ENCODE peak calls at places on chromosome 3, in nine cellular contexts. One of them, this sample, is unnamed.
A peak's percentile ranks its signal among the peaks of the same experiment; 100 is the strongest.

GRCh38 chr3:42666022-42666421 is 12.5 kb downstream of the ZBTB47 start:
- DNase-seq in iPS-NIHi11: no peak
- DNase-seq in activated gamma-delta T cell treated with Interleukin-2 at 50 U/mL for 16 hours: no peak
- DNase-seq in stimulated activated CD4-positive, alpha-beta T cell treated with anti-CD3 and anti-CD28 coated beads, Interleukin-2, amount 100 ng/mL, for 24 hours: no peak
- DNase-seq in stimulated activated CD8-positive, alpha-beta memory T cell treated with anti-CD3 and anti-CD28 coated beads, Interleukin-7, amount 100 ng/mL, for 24 hours: no peak
- DNase-seq in stimulated activated naive CD4-positive, alpha-beta T cell treated with Interleukin-2 at 50 U/mL for 16 hours: no peak
- DNase-seq in activated naive CD4-positive, alpha-beta T cell treated with Interleukin-2 at 50 U/mL for 16 hours: no peak
- DNase-seq in omental fat pad: no peak
- DNase-seq in C1 segment of cervical spinal cord: no peak
- DNase-seq in this sample: no peak

GRCh38 chr3:116164039-116164438 is 281.2 kb downstream of the LSAMP start:
- DNase-seq in iPS-NIHi11: no peak
- DNase-seq in activated gamma-delta T cell treated with Interleukin-2 at 50 U/mL for 16 hours: no peak
- DNase-seq in stimulated activated CD4-positive, alpha-beta T cell treated with anti-CD3 and anti-CD28 coated beads, Interleukin-2, amount 100 ng/mL, for 24 hours: no peak
- DNase-seq in stimulated activated CD8-positive, alpha-beta memory T cell treated with anti-CD3 and anti-CD28 coated beads, Interleukin-7, amount 100 ng/mL, for 24 hours: no peak
- DNase-seq in stimulated activated naive CD4-positive, alpha-beta T cell treated with Interleukin-2 at 50 U/mL for 16 hours: no peak
- DNase-seq in activated naive CD4-positive, alpha-beta T cell treated with Interleukin-2 at 50 U/mL for 16 hours: no peak
- DNase-seq in omental fat pad: no peak
- DNase-seq in C1 segment of cervical spinal cord: no peak
- DNase-seq in this sample: no peak

GRCh38 chr3:58085616-58086015 is 77.4 kb downstream of the FLNB start:
- DNase-seq in iPS-NIHi11: no peak
- DNase-seq in activated gamma-delta T cell treated with Interleukin-2 at 50 U/mL for 16 hours: no peak
- DNase-seq in stimulated activated CD4-positive, alpha-beta T cell treated with anti-CD3 and anti-CD28 coated beads, Interleukin-2, amount 100 ng/mL, for 24 hours: no peak
- DNase-seq in stimulated activated CD8-positive, alpha-beta memory T cell treated with anti-CD3 and anti-CD28 coated beads, Interleukin-7, amount 100 ng/mL, for 24 hours: no peak
- DNase-seq in stimulated activated naive CD4-positive, alpha-beta T cell treated with Interleukin-2 at 50 U/mL for 16 hours: no peak
- DNase-seq in activated naive CD4-positive, alpha-beta T cell treated with Interleukin-2 at 50 U/mL for 16 hours: no peak
- DNase-seq in omental fat pad: no peak
- DNase-seq in C1 segment of cervical spinal cord: no peak
- DNase-seq in this sample: no peak

GRCh38 chr3:39013289-39013688 is 38.5 kb downstream of the SCN11A start:
- DNase-seq in iPS-NIHi11: peak; percentile 63
- DNase-seq in activated gamma-delta T cell treated with Interleukin-2 at 50 U/mL for 16 hours: no peak
- DNase-seq in stimulated activated CD4-positive, alpha-beta T cell treated with anti-CD3 and anti-CD28 coated beads, Interleukin-2, amount 100 ng/mL, for 24 hours: no peak
- DNase-seq in stimulated activated CD8-positive, alpha-beta memory T cell treated with anti-CD3 and anti-CD28 coated beads, Interleukin-7, amount 100 ng/mL, for 24 hours: no peak
- DNase-seq in stimulated activated naive CD4-positive, alpha-beta T cell treated with Interleukin-2 at 50 U/mL for 16 hours: no peak
- DNase-seq in activated naive CD4-positive, alpha-beta T cell treated with Interleukin-2 at 50 U/mL for 16 hours: no peak
- DNase-seq in omental fat pad: no peak
- DNase-seq in C1 segment of cervical spinal cord: no peak
- DNase-seq in this sample: no peak

GRCh38 chr3:129312671-129313414 is 34.2 kb downstream of the HMCES start:
- DNase-seq in iPS-NIHi11: no peak
- DNase-seq in activated gamma-delta T cell treated with Interleukin-2 at 50 U/mL for 16 hours: no peak
- DNase-seq in stimulated activated CD4-positive, alpha-beta T cell treated with anti-CD3 and anti-CD28 coated beads, Interleukin-2, amount 100 ng/mL, for 24 hours: no peak
- DNase-seq in stimulated activated CD8-positive, alpha-beta memory T cell treated with anti-CD3 and anti-CD28 coated beads, Interleukin-7, amount 100 ng/mL, for 24 hours: no peak
- DNase-seq in stimulated activated naive CD4-positive, alpha-beta T cell treated with Interleukin-2 at 50 U/mL for 16 hours: no peak
- DNase-seq in activated naive CD4-positive, alpha-beta T cell treated with Interleukin-2 at 50 U/mL for 16 hours: no peak
- DNase-seq in omental fat pad: peak; percentile 19
- DNase-seq in C1 segment of cervical spinal cord: no peak
- DNase-seq in this sample: no peak

GRCh38 chr3:19885468-19885867 is 48.5 kb downstream of the EFHB start:
- DNase-seq in iPS-NIHi11: peak; percentile 78
- DNase-seq in activated gamma-delta T cell treated with Interleukin-2 at 50 U/mL for 16 hours: no peak
- DNase-seq in stimulated activated CD4-positive, alpha-beta T cell treated with anti-CD3 and anti-CD28 coated beads, Interleukin-2, amount 100 ng/mL, for 24 hours: no peak
- DNase-seq in stimulated activated CD8-positive, alpha-beta memory T cell treated with anti-CD3 and anti-CD28 coated beads, Interleukin-7, amount 100 ng/mL, for 24 hours: no peak
- DNase-seq in stimulated activated naive CD4-positive, alpha-beta T cell treated with Interleukin-2 at 50 U/mL for 16 hours: no peak
- DNase-seq in activated naive CD4-positive, alpha-beta T cell treated with Interleukin-2 at 50 U/mL for 16 hours: no peak
- DNase-seq in omental fat pad: no peak
- DNase-seq in C1 segment of cervical spinal cord: no peak
- DNase-seq in this sample: no peak

GRCh38 chr3:64687781-64688515 is at the start of gene ADAMTS9:
- DNase-seq in iPS-NIHi11: peak; percentile 56
- DNase-seq in activated gamma-delta T cell treated with Interleukin-2 at 50 U/mL for 16 hours: no peak
- DNase-seq in stimulated activated CD4-positive, alpha-beta T cell treated with anti-CD3 and anti-CD28 coated beads, Interleukin-2, amount 100 ng/mL, for 24 hours: no peak
- DNase-seq in stimulated activated CD8-positive, alpha-beta memory T cell treated with anti-CD3 and anti-CD28 coated beads, Interleukin-7, amount 100 ng/mL, for 24 hours: no peak
- DNase-seq in stimulated activated naive CD4-positive, alpha-beta T cell treated with Interleukin-2 at 50 U/mL for 16 hours: no peak
- DNase-seq in activated naive CD4-positive, alpha-beta T cell treated with Interleukin-2 at 50 U/mL for 16 hours: no peak
- DNase-seq in omental fat pad: no peak
- DNase-seq in C1 segment of cervical spinal cord: no peak
- DNase-seq in this sample: no peak

GRCh38 chr3:143134446-143134845 is 14.9 kb downstream of the CHST2 start:
- DNase-seq in iPS-NIHi11: no peak
- DNase-seq in activated gamma-delta T cell treated with Interleukin-2 at 50 U/mL for 16 hours: no peak
- DNase-seq in stimulated activated CD4-positive, alpha-beta T cell treated with anti-CD3 and anti-CD28 coated beads, Interleukin-2, amount 100 ng/mL, for 24 hours: no peak
- DNase-seq in stimulated activated CD8-positive, alpha-beta memory T cell treated with anti-CD3 and anti-CD28 coated beads, Interleukin-7, amount 100 ng/mL, for 24 hours: no peak
- DNase-seq in stimulated activated naive CD4-positive, alpha-beta T cell treated with Interleukin-2 at 50 U/mL for 16 hours: no peak
- DNase-seq in activated naive CD4-positive, alpha-beta T cell treated with Interleukin-2 at 50 U/mL for 16 hours: no peak
- DNase-seq in omental fat pad: no peak
- DNase-seq in C1 segment of cervical spinal cord: no peak
- DNase-seq in this sample: no peak

GRCh38 chr3:61522064-61522463 is 39.3 kb upstream of the PTPRG start:
- DNase-seq in iPS-NIHi11: no peak
- DNase-seq in activated gamma-delta T cell treated with Interleukin-2 at 50 U/mL for 16 hours: no peak
- DNase-seq in stimulated activated CD4-positive, alpha-beta T cell treated with anti-CD3 and anti-CD28 coated beads, Interleukin-2, amount 100 ng/mL, for 24 hours: no peak
- DNase-seq in stimulated activated CD8-positive, alpha-beta memory T cell treated with anti-CD3 and anti-CD28 coated beads, Interleukin-7, amount 100 ng/mL, for 24 hours: no peak
- DNase-seq in stimulated activated naive CD4-positive, alpha-beta T cell treated with Interleukin-2 at 50 U/mL for 16 hours: no peak
- DNase-seq in activated naive CD4-positive, alpha-beta T cell treated with Interleukin-2 at 50 U/mL for 16 hours: no peak
- DNase-seq in omental fat pad: no peak
- DNase-seq in C1 segment of cervical spinal cord: no peak
- DNase-seq in this sample: no peak

GRCh38 chr3:117629505-117629904 is 919.9 kb downstream of the TUSC7 start:
- DNase-seq in iPS-NIHi11: no peak
- DNase-seq in activated gamma-delta T cell treated with Interleukin-2 at 50 U/mL for 16 hours: no peak
- DNase-seq in stimulated activated CD4-positive, alpha-beta T cell treated with anti-CD3 and anti-CD28 coated beads, Interleukin-2, amount 100 ng/mL, for 24 hours: no peak
- DNase-seq in stimulated activated CD8-positive, alpha-beta memory T cell treated with anti-CD3 and anti-CD28 coated beads, Interleukin-7, amount 100 ng/mL, for 24 hours: no peak
- DNase-seq in stimulated activated naive CD4-positive, alpha-beta T cell treated with Interleukin-2 at 50 U/mL for 16 hours: no peak
- DNase-seq in activated naive CD4-positive, alpha-beta T cell treated with Interleukin-2 at 50 U/mL for 16 hours: no peak
- DNase-seq in omental fat pad: no peak
- DNase-seq in C1 segment of cervical spinal cord: no peak
- DNase-seq in this sample: no peak

GRCh38 chr3:78165876-78166275 is 1126.0 kb downstream of the ROBO2 start:
- DNase-seq in iPS-NIHi11: no peak
- DNase-seq in activated gamma-delta T cell treated with Interleukin-2 at 50 U/mL for 16 hours: no peak
- DNase-seq in stimulated activated CD4-positive, alpha-beta T cell treated with anti-CD3 and anti-CD28 coated beads, Interleukin-2, amount 100 ng/mL, for 24 hours: no peak
- DNase-seq in stimulated activated CD8-positive, alpha-beta memory T cell treated with anti-CD3 and anti-CD28 coated beads, Interleukin-7, amount 100 ng/mL, for 24 hours: no peak
- DNase-seq in stimulated activated naive CD4-positive, alpha-beta T cell treated with Interleukin-2 at 50 U/mL for 16 hours: no peak
- DNase-seq in activated naive CD4-positive, alpha-beta T cell treated with Interleukin-2 at 50 U/mL for 16 hours: no peak
- DNase-seq in omental fat pad: no peak
- DNase-seq in C1 segment of cervical spinal cord: no peak
- DNase-seq in this sample: no peak

GRCh38 chr3:71050521-71051258 is 532.8 kb downstream of the FOXP1 start:
- DNase-seq in iPS-NIHi11: no peak
- DNase-seq in activated gamma-delta T cell treated with Interleukin-2 at 50 U/mL for 16 hours: no peak
- DNase-seq in stimulated activated CD4-positive, alpha-beta T cell treated with anti-CD3 and anti-CD28 coated beads, Interleukin-2, amount 100 ng/mL, for 24 hours: no peak
- DNase-seq in stimulated activated CD8-positive, alpha-beta memory T cell treated with anti-CD3 and anti-CD28 coated beads, Interleukin-7, amount 100 ng/mL, for 24 hours: no peak
- DNase-seq in stimulated activated naive CD4-positive, alpha-beta T cell treated with Interleukin-2 at 50 U/mL for 16 hours: peak; percentile 17
- DNase-seq in activated naive CD4-positive, alpha-beta T cell treated with Interleukin-2 at 50 U/mL for 16 hours: peak; percentile 38
- DNase-seq in omental fat pad: no peak
- DNase-seq in C1 segment of cervical spinal cord: peak; percentile 45
- DNase-seq in this sample: no peak

GRCh38 chr3:37753428-37753827 is 108.3 kb upstream of the CTDSPL start:
- DNase-seq in iPS-NIHi11: no peak
- DNase-seq in activated gamma-delta T cell treated with Interleukin-2 at 50 U/mL for 16 hours: no peak
- DNase-seq in stimulated activated CD4-positive, alpha-beta T cell treated with anti-CD3 and anti-CD28 coated beads, Interleukin-2, amount 100 ng/mL, for 24 hours: no peak
- DNase-seq in stimulated activated CD8-positive, alpha-beta memory T cell treated with anti-CD3 and anti-CD28 coated beads, Interleukin-7, amount 100 ng/mL, for 24 hours: no peak
- DNase-seq in stimulated activated naive CD4-positive, alpha-beta T cell treated with Interleukin-2 at 50 U/mL for 16 hours: no peak
- DNase-seq in activated naive CD4-positive, alpha-beta T cell treated with Interleukin-2 at 50 U/mL for 16 hours: no peak
- DNase-seq in omental fat pad: no peak
- DNase-seq in C1 segment of cervical spinal cord: no peak
- DNase-seq in this sample: no peak

GRCh38 chr3:197495999-197496745 is 59.6 kb downstream of the BDH1 start:
- DNase-seq in iPS-NIHi11: no peak
- DNase-seq in activated gamma-delta T cell treated with Interleukin-2 at 50 U/mL for 16 hours: no peak
- DNase-seq in stimulated activated CD4-positive, alpha-beta T cell treated with anti-CD3 and anti-CD28 coated beads, Interleukin-2, amount 100 ng/mL, for 24 hours: no peak
- DNase-seq in stimulated activated CD8-positive, alpha-beta memory T cell treated with anti-CD3 and anti-CD28 coated beads, Interleukin-7, amount 100 ng/mL, for 24 hours: no peak
- DNase-seq in stimulated activated naive CD4-positive, alpha-beta T cell treated with Interleukin-2 at 50 U/mL for 16 hours: no peak
- DNase-seq in activated naive CD4-positive, alpha-beta T cell treated with Interleukin-2 at 50 U/mL for 16 hours: no peak
- DNase-seq in omental fat pad: no peak
- DNase-seq in C1 segment of cervical spinal cord: no peak
- DNase-seq in this sample: no peak

GRCh38 chr3:158330820-158331219 is 220.9 kb downstream of the RSRC1 start:
- DNase-seq in iPS-NIHi11: no peak
- DNase-seq in activated gamma-delta T cell treated with Interleukin-2 at 50 U/mL for 16 hours: no peak
- DNase-seq in stimulated activated CD4-positive, alpha-beta T cell treated with anti-CD3 and anti-CD28 coated beads, Interleukin-2, amount 100 ng/mL, for 24 hours: no peak
- DNase-seq in stimulated activated CD8-positive, alpha-beta memory T cell treated with anti-CD3 and anti-CD28 coated beads, Interleukin-7, amount 100 ng/mL, for 24 hours: no peak
- DNase-seq in stimulated activated naive CD4-positive, alpha-beta T cell treated with Interleukin-2 at 50 U/mL for 16 hours: no peak
- DNase-seq in activated naive CD4-positive, alpha-beta T cell treated with Interleukin-2 at 50 U/mL for 16 hours: no peak
- DNase-seq in omental fat pad: no peak
- DNase-seq in C1 segment of cervical spinal cord: no peak
- DNase-seq in this sample: no peak

GRCh38 chr3:141876891-141877561 is 583 bp downstream of the ATP1B3 start:
- DNase-seq in iPS-NIHi11: peak; percentile 67
- DNase-seq in activated gamma-delta T cell treated with Interleukin-2 at 50 U/mL for 16 hours: peak; percentile 46
- DNase-seq in stimulated activated CD4-positive, alpha-beta T cell treated with anti-CD3 and anti-CD28 coated beads, Interleukin-2, amount 100 ng/mL, for 24 hours: peak; percentile 73
- DNase-seq in stimulated activated CD8-positive, alpha-beta memory T cell treated with anti-CD3 and anti-CD28 coated beads, Interleukin-7, amount 100 ng/mL, for 24 hours: peak; percentile 38
- DNase-seq in stimulated activated naive CD4-positive, alpha-beta T cell treated with Interleukin-2 at 50 U/mL for 16 hours: peak; percentile 61
- DNase-seq in activated naive CD4-positive, alpha-beta T cell treated with Interleukin-2 at 50 U/mL for 16 hours: peak; percentile 76
- DNase-seq in omental fat pad: peak; percentile 37
- DNase-seq in C1 segment of cervical spinal cord: peak; percentile 10
- DNase-seq in this sample: peak; percentile 45

GRCh38 chr3:156184156-156184555 is 63.8 kb downstream of the KCNAB1 start:
- DNase-seq in iPS-NIHi11: no peak
- DNase-seq in activated gamma-delta T cell treated with Interleukin-2 at 50 U/mL for 16 hours: no peak
- DNase-seq in stimulated activated CD4-positive, alpha-beta T cell treated with anti-CD3 and anti-CD28 coated beads, Interleukin-2, amount 100 ng/mL, for 24 hours: no peak
- DNase-seq in stimulated activated CD8-positive, alpha-beta memory T cell treated with anti-CD3 and anti-CD28 coated beads, Interleukin-7, amount 100 ng/mL, for 24 hours: no peak
- DNase-seq in stimulated activated naive CD4-positive, alpha-beta T cell treated with Interleukin-2 at 50 U/mL for 16 hours: no peak
- DNase-seq in activated naive CD4-positive, alpha-beta T cell treated with Interleukin-2 at 50 U/mL for 16 hours: no peak
- DNase-seq in omental fat pad: no peak
- DNase-seq in C1 segment of cervical spinal cord: no peak
- DNase-seq in this sample: no peak

GRCh38 chr3:175777495-175777894 is 918.4 kb downstream of the NAALADL2 start:
- DNase-seq in iPS-NIHi11: no peak
- DNase-seq in activated gamma-delta T cell treated with Interleukin-2 at 50 U/mL for 16 hours: no peak
- DNase-seq in stimulated activated CD4-positive, alpha-beta T cell treated with anti-CD3 and anti-CD28 coated beads, Interleukin-2, amount 100 ng/mL, for 24 hours: no peak
- DNase-seq in stimulated activated CD8-positive, alpha-beta memory T cell treated with anti-CD3 and anti-CD28 coated beads, Interleukin-7, amount 100 ng/mL, for 24 hours: no peak
- DNase-seq in stimulated activated naive CD4-positive, alpha-beta T cell treated with Interleukin-2 at 50 U/mL for 16 hours: no peak
- DNase-seq in activated naive CD4-positive, alpha-beta T cell treated with Interleukin-2 at 50 U/mL for 16 hours: no peak
- DNase-seq in omental fat pad: no peak
- DNase-seq in C1 segment of cervical spinal cord: no peak
- DNase-seq in this sample: no peak

GRCh38 chr3:37256447-37256846 is 82.1 kb upstream of the LRRFIP2 start:
- DNase-seq in iPS-NIHi11: no peak
- DNase-seq in activated gamma-delta T cell treated with Interleukin-2 at 50 U/mL for 16 hours: no peak
- DNase-seq in stimulated activated CD4-positive, alpha-beta T cell treated with anti-CD3 and anti-CD28 coated beads, Interleukin-2, amount 100 ng/mL, for 24 hours: no peak
- DNase-seq in stimulated activated CD8-positive, alpha-beta memory T cell treated with anti-CD3 and anti-CD28 coated beads, Interleukin-7, amount 100 ng/mL, for 24 hours: no peak
- DNase-seq in stimulated activated naive CD4-positive, alpha-beta T cell treated with Interleukin-2 at 50 U/mL for 16 hours: no peak
- DNase-seq in activated naive CD4-positive, alpha-beta T cell treated with Interleukin-2 at 50 U/mL for 16 hours: no peak
- DNase-seq in omental fat pad: no peak
- DNase-seq in C1 segment of cervical spinal cord: no peak
- DNase-seq in this sample: no peak

GRCh38 chr3:159528251-159528895 is 460.3 kb upstream of the IL12A start:
- DNase-seq in iPS-NIHi11: no peak
- DNase-seq in activated gamma-delta T cell treated with Interleukin-2 at 50 U/mL for 16 hours: no peak
- DNase-seq in stimulated activated CD4-positive, alpha-beta T cell treated with anti-CD3 and anti-CD28 coated beads, Interleukin-2, amount 100 ng/mL, for 24 hours: no peak
- DNase-seq in stimulated activated CD8-positive, alpha-beta memory T cell treated with anti-CD3 and anti-CD28 coated beads, Interleukin-7, amount 100 ng/mL, for 24 hours: no peak
- DNase-seq in stimulated activated naive CD4-positive, alpha-beta T cell treated with Interleukin-2 at 50 U/mL for 16 hours: no peak
- DNase-seq in activated naive CD4-positive, alpha-beta T cell treated with Interleukin-2 at 50 U/mL for 16 hours: no peak
- DNase-seq in omental fat pad: no peak
- DNase-seq in C1 segment of cervical spinal cord: no peak
- DNase-seq in this sample: no peak

GRCh38 chr3:132174500-132174899 is 139.7 kb upstream of the CPNE4 start:
- DNase-seq in iPS-NIHi11: no peak
- DNase-seq in activated gamma-delta T cell treated with Interleukin-2 at 50 U/mL for 16 hours: no peak
- DNase-seq in stimulated activated CD4-positive, alpha-beta T cell treated with anti-CD3 and anti-CD28 coated beads, Interleukin-2, amount 100 ng/mL, for 24 hours: no peak
- DNase-seq in stimulated activated CD8-positive, alpha-beta memory T cell treated with anti-CD3 and anti-CD28 coated beads, Interleukin-7, amount 100 ng/mL, for 24 hours: no peak
- DNase-seq in stimulated activated naive CD4-positive, alpha-beta T cell treated with Interleukin-2 at 50 U/mL for 16 hours: no peak
- DNase-seq in activated naive CD4-positive, alpha-beta T cell treated with Interleukin-2 at 50 U/mL for 16 hours: no peak
- DNase-seq in omental fat pad: no peak
- DNase-seq in C1 segment of cervical spinal cord: no peak
- DNase-seq in this sample: no peak

GRCh38 chr3:33947272-33948195 is 149.1 kb downstream of the PDCD6IP start:
- DNase-seq in iPS-NIHi11: no peak
- DNase-seq in activated gamma-delta T cell treated with Interleukin-2 at 50 U/mL for 16 hours: no peak
- DNase-seq in stimulated activated CD4-positive, alpha-beta T cell treated with anti-CD3 and anti-CD28 coated beads, Interleukin-2, amount 100 ng/mL, for 24 hours: no peak
- DNase-seq in stimulated activated CD8-positive, alpha-beta memory T cell treated with anti-CD3 and anti-CD28 coated beads, Interleukin-7, amount 100 ng/mL, for 24 hours: no peak
- DNase-seq in stimulated activated naive CD4-positive, alpha-beta T cell treated with Interleukin-2 at 50 U/mL for 16 hours: no peak
- DNase-seq in activated naive CD4-positive, alpha-beta T cell treated with Interleukin-2 at 50 U/mL for 16 hours: no peak
- DNase-seq in omental fat pad: no peak
- DNase-seq in C1 segment of cervical spinal cord: no peak
- DNase-seq in this sample: no peak